ENCODE peak calls at places on chromosomes 1 and 21, in seven cellular contexts. One of them, this sample, is unnamed.
A peak's percentile ranks its signal among the peaks of the same experiment; 100 is the strongest.

GRCh38 chr1:189693140-189693539 is 784.5 kb downstream of the BRINP3 start:
- DNase-seq in endodermal cell: peak; percentile 62
- DNase-seq in pancreas: no peak
- DNase-seq in ascending aorta: no peak
- DNase-seq in hepatocyte: no peak
- DNase-seq in brain microvascular endothelial cell: no peak
- DNase-seq in IMR-90: no peak
- DNase-seq in this sample: no peak

GRCh38 chr1:166258017-166258416 is 91.2 kb upstream of the FAM78B start:
- DNase-seq in endodermal cell: no peak
- DNase-seq in pancreas: no peak
- DNase-seq in ascending aorta: no peak
- DNase-seq in hepatocyte: no peak
- DNase-seq in brain microvascular endothelial cell: no peak
- DNase-seq in IMR-90: no peak
- DNase-seq in this sample: peak; percentile 34

GRCh38 chr1:7339953-7340352 is 431.1 kb upstream of the VAMP3 start:
- DNase-seq in endodermal cell: no peak
- DNase-seq in pancreas: no peak
- DNase-seq in ascending aorta: no peak
- DNase-seq in hepatocyte: no peak
- DNase-seq in brain microvascular endothelial cell: no peak
- DNase-seq in IMR-90: peak; percentile 41
- DNase-seq in this sample: no peak

GRCh38 chr1:201599548-201599947 is 60.6 kb downstream of the NAV1 start:
- DNase-seq in endodermal cell: no peak
- DNase-seq in pancreas: no peak
- DNase-seq in ascending aorta: peak; percentile 42
- DNase-seq in hepatocyte: peak; percentile 18
- DNase-seq in brain microvascular endothelial cell: no peak
- DNase-seq in IMR-90: no peak
- DNase-seq in this sample: no peak

GRCh38 chr1:213507472-213508223 is 456.6 kb downstream of the RPS6KC1 start:
- DNase-seq in endodermal cell: no peak
- DNase-seq in pancreas: no peak
- DNase-seq in ascending aorta: no peak
- DNase-seq in hepatocyte: no peak
- DNase-seq in brain microvascular endothelial cell: no peak
- DNase-seq in IMR-90: no peak
- DNase-seq in this sample: no peak

GRCh38 chr1:16013220-16013907 is 4.5 kb downstream of the HSPB7 start:
- DNase-seq in endodermal cell: peak; percentile 94
- DNase-seq in pancreas: peak; percentile 76
- DNase-seq in ascending aorta: peak; percentile 93
- DNase-seq in hepatocyte: peak; percentile 92
- DNase-seq in brain microvascular endothelial cell: peak; percentile 52
- DNase-seq in IMR-90: peak; percentile 70
- DNase-seq in this sample: no peak

GRCh38 chr1:174040387-174040786 is 18.2 kb upstream of the RC3H1 start:
- DNase-seq in endodermal cell: no peak
- DNase-seq in pancreas: no peak
- DNase-seq in ascending aorta: no peak
- DNase-seq in hepatocyte: peak; percentile 12
- DNase-seq in brain microvascular endothelial cell: peak; percentile 89
- DNase-seq in IMR-90: peak; percentile 95
- DNase-seq in this sample: no peak

GRCh38 chr1:174875306-174875705 is 124.4 kb upstream of the CACYBP start:
- DNase-seq in endodermal cell: peak; percentile 66
- DNase-seq in pancreas: peak; percentile 79
- DNase-seq in ascending aorta: no peak
- DNase-seq in hepatocyte: peak; percentile 81
- DNase-seq in brain microvascular endothelial cell: no peak
- DNase-seq in IMR-90: no peak
- DNase-seq in this sample: no peak

GRCh38 chr1:205510308-205510950 is 6.0 kb downstream of the CDK18 start:
- DNase-seq in endodermal cell: no peak
- DNase-seq in pancreas: no peak
- DNase-seq in ascending aorta: no peak
- DNase-seq in hepatocyte: no peak
- DNase-seq in brain microvascular endothelial cell: no peak
- DNase-seq in IMR-90: no peak
- DNase-seq in this sample: no peak

GRCh38 chr1:8969937-8970336 is 24.3 kb downstream of the CA6 start:
- DNase-seq in endodermal cell: no peak
- DNase-seq in pancreas: no peak
- DNase-seq in ascending aorta: no peak
- DNase-seq in hepatocyte: no peak
- DNase-seq in brain microvascular endothelial cell: no peak
- DNase-seq in IMR-90: no peak
- DNase-seq in this sample: no peak

GRCh38 chr1:181149326-181150000 is 61.0 kb downstream of the IER5 start:
- DNase-seq in endodermal cell: no peak
- DNase-seq in pancreas: no peak
- DNase-seq in ascending aorta: no peak
- DNase-seq in hepatocyte: no peak
- DNase-seq in brain microvascular endothelial cell: no peak
- DNase-seq in IMR-90: no peak
- DNase-seq in this sample: no peak

GRCh38 chr21:21673959-21674358 is 675.8 kb downstream of the NCAM2 start:
- DNase-seq in endodermal cell: no peak
- DNase-seq in pancreas: no peak
- DNase-seq in ascending aorta: no peak
- DNase-seq in hepatocyte: no peak
- DNase-seq in brain microvascular endothelial cell: no peak
- DNase-seq in IMR-90: no peak
- DNase-seq in this sample: no peak

GRCh38 chr1:155026588-155026987 is 7.0 kb downstream of the DCST2 start:
- DNase-seq in endodermal cell: no peak
- DNase-seq in pancreas: no peak
- DNase-seq in ascending aorta: no peak
- DNase-seq in hepatocyte: no peak
- DNase-seq in brain microvascular endothelial cell: no peak
- DNase-seq in IMR-90: peak; percentile 14
- DNase-seq in this sample: no peak

GRCh38 chr1:2037314-2037979 is 12.8 kb upstream of the PRKCZ start:
- DNase-seq in endodermal cell: no peak
- DNase-seq in pancreas: no peak
- DNase-seq in ascending aorta: no peak
- DNase-seq in hepatocyte: no peak
- DNase-seq in brain microvascular endothelial cell: no peak
- DNase-seq in IMR-90: no peak
- DNase-seq in this sample: no peak

GRCh38 chr1:207711285-207711684 is 40.6 kb upstream of the CD46 start:
- DNase-seq in endodermal cell: peak; percentile 72
- DNase-seq in pancreas: no peak
- DNase-seq in ascending aorta: no peak
- DNase-seq in hepatocyte: peak; percentile 15
- DNase-seq in brain microvascular endothelial cell: peak; percentile 12
- DNase-seq in IMR-90: peak; percentile 18
- DNase-seq in this sample: peak; percentile 47

GRCh38 chr1:210597555-210598134 is 268.9 kb downstream of the HHAT start:
- DNase-seq in endodermal cell: peak; percentile 68
- DNase-seq in pancreas: no peak
- DNase-seq in ascending aorta: no peak
- DNase-seq in hepatocyte: peak; percentile 49
- DNase-seq in brain microvascular endothelial cell: peak; percentile 89
- DNase-seq in IMR-90: peak; percentile 96
- DNase-seq in this sample: no peak

GRCh38 chr1:90474731-90475130 is 242.4 kb downstream of the BARHL2 start:
- DNase-seq in endodermal cell: no peak
- DNase-seq in pancreas: no peak
- DNase-seq in ascending aorta: no peak
- DNase-seq in hepatocyte: no peak
- DNase-seq in brain microvascular endothelial cell: no peak
- DNase-seq in IMR-90: no peak
- DNase-seq in this sample: no peak

GRCh38 chr1:90476411-90476810 is 240.7 kb downstream of the BARHL2 start:
- DNase-seq in endodermal cell: no peak
- DNase-seq in pancreas: no peak
- DNase-seq in ascending aorta: no peak
- DNase-seq in hepatocyte: no peak
- DNase-seq in brain microvascular endothelial cell: no peak
- DNase-seq in IMR-90: no peak
- DNase-seq in this sample: no peak

GRCh38 chr1:90474158-90474557 is 242.9 kb downstream of the BARHL2 start:
- DNase-seq in endodermal cell: no peak
- DNase-seq in pancreas: no peak
- DNase-seq in ascending aorta: no peak
- DNase-seq in hepatocyte: no peak
- DNase-seq in brain microvascular endothelial cell: no peak
- DNase-seq in IMR-90: no peak
- DNase-seq in this sample: no peak

GRCh38 chr1:90476994-90477393 is 240.1 kb downstream of the BARHL2 start:
- DNase-seq in endodermal cell: no peak
- DNase-seq in pancreas: no peak
- DNase-seq in ascending aorta: no peak
- DNase-seq in hepatocyte: no peak
- DNase-seq in brain microvascular endothelial cell: no peak
- DNase-seq in IMR-90: no peak
- DNase-seq in this sample: no peak

DNA sequence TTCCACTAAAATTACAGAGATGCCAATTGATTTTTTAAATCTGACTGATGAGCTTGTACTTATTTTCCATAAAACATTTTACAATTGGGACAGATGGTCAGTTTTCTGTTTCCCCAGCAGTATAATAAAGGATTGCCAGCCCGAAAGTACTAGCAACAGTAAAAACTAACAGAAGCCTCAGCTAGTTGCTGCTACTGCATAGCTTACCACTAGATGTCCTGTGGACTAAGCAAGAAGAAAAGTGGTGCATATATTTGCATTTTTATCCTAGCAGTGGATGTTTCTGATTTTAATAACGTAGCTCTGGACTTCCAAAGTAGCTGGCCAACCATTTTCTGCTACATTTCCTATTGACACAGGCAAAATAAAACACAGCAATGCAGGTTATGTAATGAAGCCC is 241.5 kb downstream of the BARHL2 start:
- DNase-seq in endodermal cell: no peak
- DNase-seq in pancreas: no peak
- DNase-seq in ascending aorta: no peak
- DNase-seq in hepatocyte: peak; percentile 27
- DNase-seq in brain microvascular endothelial cell: no peak
- DNase-seq in IMR-90: peak; percentile 1
- DNase-seq in this sample: no peak
- TF ChIP-seq CTCF in endodermal cell: peak; percentile 69
- TF ChIP-seq CTCF in pancreas: no peak
- TF ChIP-seq CTCF in ascending aorta: no peak
- TF ChIP-seq CTCF in hepatocyte: peak; percentile 42
- TF ChIP-seq CTCF in brain microvascular endothelial cell: peak; percentile 63
- TF ChIP-seq CTCF in IMR-90: no peak
- TF ChIP-seq CTCF in this sample: peak; percentile 42

GRCh38 chr1:65497276-65497830 is 76.9 kb downstream of the LEPR start:
- DNase-seq in endodermal cell: no peak
- DNase-seq in pancreas: no peak
- DNase-seq in ascending aorta: no peak
- DNase-seq in hepatocyte: no peak
- DNase-seq in brain microvascular endothelial cell: no peak
- DNase-seq in IMR-90: peak; percentile 29
- DNase-seq in this sample: no peak

GRCh38 chr1:65491472-65491871 is 71.0 kb downstream of the LEPR start:
- DNase-seq in endodermal cell: no peak
- DNase-seq in pancreas: no peak
- DNase-seq in ascending aorta: no peak
- DNase-seq in hepatocyte: no peak
- DNase-seq in brain microvascular endothelial cell: no peak
- DNase-seq in IMR-90: no peak
- DNase-seq in this sample: no peak

GRCh38 chr1:65493792-65494191 is 73.3 kb downstream of the LEPR start:
- DNase-seq in endodermal cell: no peak
- DNase-seq in pancreas: no peak
- DNase-seq in ascending aorta: no peak
- DNase-seq in hepatocyte: no peak
- DNase-seq in brain microvascular endothelial cell: no peak
- DNase-seq in IMR-90: no peak
- DNase-seq in this sample: no peak

GRCh38 chr1:65494671-65495070 is 74.2 kb downstream of the LEPR start:
- DNase-seq in endodermal cell: no peak
- DNase-seq in pancreas: no peak
- DNase-seq in ascending aorta: no peak
- DNase-seq in hepatocyte: no peak
- DNase-seq in brain microvascular endothelial cell: no peak
- DNase-seq in IMR-90: no peak
- DNase-seq in this sample: no peak

DNA sequence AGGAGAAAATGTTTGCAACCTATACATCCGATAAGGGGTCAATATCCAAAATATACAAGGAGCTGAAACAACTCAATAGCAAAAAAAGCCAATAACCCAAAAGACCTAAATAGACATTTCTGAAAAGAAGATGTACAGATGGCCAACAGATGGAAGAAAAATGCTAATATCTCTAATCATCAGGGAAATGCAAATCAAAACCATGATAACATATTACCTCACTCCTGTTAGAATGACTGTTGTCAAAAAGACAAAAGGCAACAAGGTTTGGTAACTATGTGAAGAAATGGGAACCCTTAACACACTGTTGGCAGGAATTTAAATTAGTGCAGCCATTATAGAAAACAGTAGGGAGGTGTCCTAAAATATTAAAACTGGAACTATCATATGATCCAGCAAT is 74.7 kb downstream of the LEPR start:
- DNase-seq in endodermal cell: no peak
- DNase-seq in pancreas: no peak
- DNase-seq in ascending aorta: no peak
- DNase-seq in hepatocyte: no peak
- DNase-seq in brain microvascular endothelial cell: no peak
- DNase-seq in IMR-90: no peak
- DNase-seq in this sample: no peak
- H3K27me3 ChIP-seq in endodermal cell: no peaks in the 10 kb centered on the region
- H3K27me3 ChIP-seq in pancreas: no peaks in the 10 kb centered on the region
- H3K27me3 ChIP-seq in ascending aorta: no peaks in the 10 kb centered on the region
- H3K27me3 ChIP-seq in hepatocyte: no peaks in the 10 kb centered on the region
- H3K27me3 ChIP-seq in brain microvascular endothelial cell: no peaks in the 10 kb centered on the region
- H3K27me3 ChIP-seq in IMR-90: no peaks in the 10 kb centered on the region
- H3K27me3 ChIP-seq in this sample: no peaks in the 10 kb centered on the region

GRCh38 chr1:18197299-18197698 is 89.7 kb downstream of the IGSF21 start:
- DNase-seq in endodermal cell: no peak
- DNase-seq in pancreas: no peak
- DNase-seq in ascending aorta: no peak
- DNase-seq in hepatocyte: no peak
- DNase-seq in brain microvascular endothelial cell: no peak
- DNase-seq in IMR-90: no peak
- DNase-seq in this sample: peak; percentile 15
- TF ChIP-seq CTCF in endodermal cell: peak; percentile 29
- TF ChIP-seq CTCF in pancreas: no peak
- TF ChIP-seq CTCF in ascending aorta: no peak
- TF ChIP-seq CTCF in hepatocyte: no peak
- TF ChIP-seq CTCF in brain microvascular endothelial cell: no peak
- TF ChIP-seq CTCF in IMR-90: no peak
- TF ChIP-seq CTCF in this sample: peak; percentile 16

DNA sequence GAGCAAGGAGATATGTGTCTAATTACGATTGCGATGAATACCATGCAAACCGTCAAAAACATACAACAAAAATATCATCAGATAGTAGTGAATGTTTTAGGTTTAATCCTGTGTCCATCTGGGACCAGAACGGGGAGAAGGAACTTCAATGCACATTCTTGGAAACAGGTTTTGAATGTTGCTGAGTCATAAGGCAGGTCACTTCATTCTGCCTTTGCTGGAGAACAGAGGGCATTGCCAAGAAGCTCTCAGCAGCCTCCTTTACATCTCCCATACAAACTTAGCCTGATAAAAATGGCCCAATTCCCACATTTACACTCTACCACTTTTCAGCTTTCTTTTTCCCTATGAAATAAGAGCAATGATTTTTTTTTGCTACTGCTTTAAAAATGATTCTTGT is 78.0 kb upstream of the KCNJ6 start:
- DNase-seq in endodermal cell: no peak
- DNase-seq in pancreas: no peak
- DNase-seq in ascending aorta: no peak
- DNase-seq in hepatocyte: no peak
- DNase-seq in brain microvascular endothelial cell: no peak
- DNase-seq in IMR-90: no peak
- DNase-seq in this sample: no peak
- H3K27me3 ChIP-seq in endodermal cell: no peaks in the 10 kb centered on the region
- H3K27me3 ChIP-seq in pancreas: no peaks in the 10 kb centered on the region
- H3K27me3 ChIP-seq in ascending aorta: no peaks in the 10 kb centered on the region
- H3K27me3 ChIP-seq in hepatocyte: peaks cover under 1% of the 10 kb centered on the region
- H3K27me3 ChIP-seq in brain microvascular endothelial cell: no peaks in the 10 kb centered on the region
- H3K27me3 ChIP-seq in IMR-90: peaks cover 5% of the 10 kb centered on the region
- H3K27me3 ChIP-seq in this sample: no peaks in the 10 kb centered on the region